ENCODE peak calls at places on chromosomes 11 and 22, in six cellular contexts. Q is activated T-cell treated with anti-CD3 and anti-CD28 coated beads for 24 hours; R is cardiac septum; O is nephron progenitor cell; K is fibroblast of lung; G is activated naive CD8-positive, alpha-beta T cell treated with anti-CD3 and anti-CD28 coated beads, Interleukin-2, amount 10 ng/mL, durations not matched to agents 7 days and 5 days. L is an unnamed sample.
A peak's percentile ranks its signal among the peaks of the same experiment; 100 is the strongest.

GRCh38 chr11:9138133-9138453 is 46.7 kb upstream of the SCUBE2 start:
- DNase-seq in Q (no peak), O (no peak), G (no peak), K (no peak), R (no peak), L (no peak)

GRCh38 chr11:279966-280761 is 2.0 kb downstream of the NLRP6 start:
- DNase-seq in O (no peak), Q (no peak), R (no peak), K (peak; percentile 36), G (peak; percentile 69), L (no peak)

GRCh38 chr11:121453589-121454299 is 977 bp upstream of the SORL1-AS1 start:
- DNase-seq in Q (no peak), K (no peak), O (no peak), G (no peak), R (no peak), L (no peak)

GRCh38 chr11:44566559-44566949 is 1.1 kb downstream of the CD82 start:
- DNase-seq in Q (no peak), K (no peak), O (no peak), R (no peak), G (no peak), L (no peak)

GRCh38 chr11:9574556-9574805 is 1.0 kb downstream of the WEE1 start:
- DNase-seq in K (peak; percentile 36), O (peak; percentile 42), Q (no peak), R (no peak), G (peak; percentile 57), L (no peak)

GRCh38 chr11:117641008-117641915 is 155.8 kb downstream of the DSCAML1 start:
- DNase-seq in G (no peak), Q (no peak), O (no peak), R (no peak), K (no peak), L (no peak)

GRCh38 chr11:122093731-122094130 is 22.3 kb downstream of the BLID start:
- DNase-seq in R (no peak), K (peak; percentile 86), G (no peak), O (no peak), Q (no peak), L (peak; percentile 67)

GRCh38 chr22:19527321-19527721 is 3.1 kb upstream of the CLDN5 start:
- DNase-seq in Q (no peak), G (no peak), O (no peak), K (no peak), R (peak; percentile 43), L (no peak)

GRCh38 chr22:30310881-30311771 is 15.6 kb downstream of the TBC1D10A start:
- DNase-seq in K (peak; percentile 78), O (no peak), G (no peak), Q (no peak), R (peak; percentile 87), L (peak; percentile 76)

GRCh38 chr11:64878223-64878493 is 263 bp downstream of the EHD1 start:
- DNase-seq in K (no peak), O (no peak), G (no peak), Q (no peak), R (no peak), L (no peak)

GRCh38 chr11:15911377-15912044 is 444.8 kb downstream of the SOX6 start:
- DNase-seq in R (peak; percentile 81), Q (no peak), K (no peak), G (no peak), O (no peak), L (peak; percentile 6)

GRCh38 chr22:20531404-20532181 is 24.2 kb downstream of the MED15 start:
- DNase-seq in K (peak; percentile 95), O (peak; percentile 41), G (no peak), R (no peak), Q (no peak), L (peak; percentile 70)

GRCh38 chr11:119093666-119093950 is 8.0 kb downstream of the DPAGT1 start:
- DNase-seq in G (no peak), Q (no peak), R (no peak), K (no peak), O (no peak), L (no peak)

GRCh38 chr22:22158207-22158816 is 86.3 kb upstream of the VPREB1 start:
- DNase-seq in Q (no peak), K (no peak), R (no peak), O (no peak), G (no peak), L (no peak)

GRCh38 chr11:116426761-116427160 is 346.0 kb downstream of the BUD13 start:
- DNase-seq in R (no peak), Q (no peak), O (no peak), K (no peak), G (no peak), L (no peak)

GRCh38 chr11:69383946-69384547 is 90.1 kb downstream of the MYEOV start:
- DNase-seq in K (no peak), O (no peak), G (peak; percentile 15), R (peak; percentile 24), Q (no peak), L (no peak)

GRCh38 chr11:67631427-67631826 is 1.7 kb upstream of the NUDT8 start:
- DNase-seq in K (no peak), R (no peak), Q (no peak), O (no peak), G (peak; percentile 37), L (no peak)

GRCh38 chr11:6390718-6391547 is 659 bp downstream of the SMPD1 start:
- DNase-seq in G (no peak), R (no peak), O (no peak), K (no peak), Q (no peak), L (no peak)

GRCh38 chr11:125625594-125626380 is 824 bp downstream of the CHEK1 start:
- DNase-seq in O (peak; percentile 90), Q (peak; percentile 86), K (peak; percentile 87), R (peak; percentile 92), G (peak; percentile 89), L (peak; percentile 78)

GRCh38 chr11:68563454-68563853 is 102.9 kb downstream of the PPP6R3 start:
- DNase-seq in K (no peak), R (no peak), O (no peak), G (no peak), Q (no peak), L (no peak)

GRCh38 chr11:134332189-134332631 is 422 bp downstream of the GLB1L2 start:
- DNase-seq in Q (no peak), G (no peak), O (peak; percentile 47), K (no peak), R (no peak), L (no peak)

GRCh38 chr22:39356464-39356863 is 6.7 kb downstream of the SYNGR1 start:
- DNase-seq in O (no peak), R (no peak), Q (no peak), G (no peak), K (no peak), L (no peak)

GRCh38 chr11:106770489-106771100 is 247.7 kb downstream of the GUCY1A2 start:
- DNase-seq in R (no peak), O (no peak), G (no peak), K (no peak), Q (no peak), L (no peak)

GRCh38 chr11:82874646-82875523 is 25.3 kb downstream of the PRCP start:
- DNase-seq in G (no peak), K (no peak), O (no peak), R (no peak), Q (no peak), L (no peak)

GRCh38 chr11:120820040-120820439 is 203.9 kb upstream of the TBCEL start:
- DNase-seq in G (no peak), O (no peak), Q (no peak), K (no peak), R (no peak), L (no peak)

GRCh38 chr11:30960387-30960992 is 374.3 kb upstream of the MPPED2 start:
- DNase-seq in Q (no peak), R (no peak), K (peak; percentile 49), G (no peak), O (peak; percentile 7), L (peak; percentile 26)

GRCh38 chr11:111944651-111945051 is 7.5 kb downstream of the DIXDC1 start:
- DNase-seq in Q (no peak), R (no peak), G (no peak), O (no peak), K (peak; percentile 98), L (peak; percentile 94)

GRCh38 chr11:74731301-74732094 is at the start of gene CHRDL2:
- DNase-seq in K (peak; percentile 43), R (no peak), Q (no peak), G (no peak), O (peak; percentile 71), L (no peak)

GRCh38 chr11:74037309-74037708 is 28.4 kb upstream of the UCP3 start:
- DNase-seq in O (no peak), Q (no peak), R (no peak), G (no peak), K (peak; percentile 70), L (no peak)

GRCh38 chr11:96229354-96229973 is 113.5 kb downstream of the MAML2 start:
- DNase-seq in G (no peak), K (no peak), Q (no peak), R (no peak), O (no peak), L (no peak)